ENCODE peak calls at places on chromosome 1, in seven cellular contexts. One of them, this sample, is unnamed.

GRCh38 chr1:181733486-181733885 is 250.2 kb downstream of the CACNA1E start:
- DNase-seq in pons: no peak
- DNase-seq in NCI-H1436: no peak
- DNase-seq in naive thymus-derived CD4-positive, alpha-beta T cell: no peak
- DNase-seq in neural crest cell: no peak
- DNase-seq in adipocyte: no peak
- DNase-seq in GM23338: no peak
- DNase-seq in this sample: no peak

GRCh38 chr1:227888404-227889046 is 59.2 kb downstream of the WNT9A start:
- DNase-seq in NCI-H1436: no peak
- DNase-seq in GM23338: no peak
- DNase-seq in neural crest cell: no peak
- DNase-seq in adipocyte: no peak
- DNase-seq in naive thymus-derived CD4-positive, alpha-beta T cell: peak
- DNase-seq in pons: no peak
- DNase-seq in this sample: no peak

GRCh38 chr1:198530964-198531363 is 9.5 kb downstream of the ATP6V1G3 start:
- DNase-seq in naive thymus-derived CD4-positive, alpha-beta T cell: no peak
- DNase-seq in NCI-H1436: peak
- DNase-seq in adipocyte: no peak
- DNase-seq in neural crest cell: no peak
- DNase-seq in GM23338: no peak
- DNase-seq in pons: no peak
- DNase-seq in this sample: no peak

GRCh38 chr1:199867601-199868000 is 159.9 kb upstream of the NR5A2 start:
- DNase-seq in GM23338: no peak
- DNase-seq in neural crest cell: no peak
- DNase-seq in adipocyte: no peak
- DNase-seq in naive thymus-derived CD4-positive, alpha-beta T cell: no peak
- DNase-seq in pons: no peak
- DNase-seq in NCI-H1436: no peak
- DNase-seq in this sample: no peak

GRCh38 chr1:236619398-236619797 is 15.1 kb upstream of the HEATR1 start:
- DNase-seq in adipocyte: peak
- DNase-seq in NCI-H1436: no peak
- DNase-seq in neural crest cell: no peak
- DNase-seq in naive thymus-derived CD4-positive, alpha-beta T cell: no peak
- DNase-seq in pons: no peak
- DNase-seq in GM23338: no peak
- DNase-seq in this sample: no peak

GRCh38 chr1:116357487-116357886 is 15.6 kb upstream of the ATP1A1 start:
- DNase-seq in neural crest cell: no peak
- DNase-seq in NCI-H1436: no peak
- DNase-seq in adipocyte: no peak
- DNase-seq in pons: no peak
- DNase-seq in naive thymus-derived CD4-positive, alpha-beta T cell: no peak
- DNase-seq in GM23338: no peak
- DNase-seq in this sample: no peak

GRCh38 chr1:207049974-207050391 is 1.0 kb downstream of the YOD1 start:
- DNase-seq in naive thymus-derived CD4-positive, alpha-beta T cell: no peak
- DNase-seq in pons: peak
- DNase-seq in GM23338: peak
- DNase-seq in NCI-H1436: peak
- DNase-seq in neural crest cell: peak
- DNase-seq in adipocyte: peak
- DNase-seq in this sample: no peak

GRCh38 chr1:100928128-100928527 is 32.2 kb downstream of the SLC30A7 start:
- DNase-seq in GM23338: peak
- DNase-seq in NCI-H1436: no peak
- DNase-seq in naive thymus-derived CD4-positive, alpha-beta T cell: no peak
- DNase-seq in neural crest cell: no peak
- DNase-seq in adipocyte: no peak
- DNase-seq in pons: no peak
- DNase-seq in this sample: no peak

GRCh38 chr1:226672217-226672838 is 66.8 kb downstream of the ITPKB start:
- DNase-seq in GM23338: no peak
- DNase-seq in NCI-H1436: no peak
- DNase-seq in naive thymus-derived CD4-positive, alpha-beta T cell: no peak
- DNase-seq in adipocyte: no peak
- DNase-seq in pons: no peak
- DNase-seq in neural crest cell: no peak
- DNase-seq in this sample: no peak

GRCh38 chr1:11151134-11151533 is 38.0 kb upstream of the ANGPTL7 start:
- DNase-seq in pons: no peak
- DNase-seq in GM23338: no peak
- DNase-seq in adipocyte: no peak
- DNase-seq in naive thymus-derived CD4-positive, alpha-beta T cell: no peak
- DNase-seq in NCI-H1436: no peak
- DNase-seq in neural crest cell: no peak
- DNase-seq in this sample: no peak

GRCh38 chr1:182930985-182931384 is 22.0 kb downstream of the SHCBP1L start:
- DNase-seq in GM23338: no peak
- DNase-seq in naive thymus-derived CD4-positive, alpha-beta T cell: no peak
- DNase-seq in pons: no peak
- DNase-seq in adipocyte: no peak
- DNase-seq in NCI-H1436: no peak
- DNase-seq in neural crest cell: no peak
- DNase-seq in this sample: no peak

GRCh38 chr1:41586230-41586629 is 101.7 kb upstream of the EDN2 start:
- DNase-seq in NCI-H1436: no peak
- DNase-seq in pons: no peak
- DNase-seq in GM23338: no peak
- DNase-seq in neural crest cell: no peak
- DNase-seq in adipocyte: no peak
- DNase-seq in naive thymus-derived CD4-positive, alpha-beta T cell: peak
- DNase-seq in this sample: no peak

GRCh38 chr1:39132505-39133339 is 71.8 kb upstream of the MACF1 start:
- DNase-seq in naive thymus-derived CD4-positive, alpha-beta T cell: no peak
- DNase-seq in neural crest cell: peak
- DNase-seq in adipocyte: no peak
- DNase-seq in NCI-H1436: no peak
- DNase-seq in pons: peak
- DNase-seq in GM23338: peak
- DNase-seq in this sample: peak

This sample was measured in mammary epithelial cell.